ENCODE peak calls at places on chromosomes 6 and 20, in eight cellular contexts. E is thoracic aorta; O is skeletal muscle cell; G is heart right ventricle; Y is colonic mucosa; X is DND-41; Q is CD8-positive, alpha-beta memory T cell; T is GM23248. R is an unnamed sample.

GRCh38 chr6:81401970-81402690 is 350.4 kb downstream of the TENT5A start:
- DNase-seq in E (no peak), O (no peak), G (no peak), Y (no peak), X (no peak), Q (no peak), T (peak), R (no peak)

GRCh38 chr6:9523462-9523861 is 891.4 kb downstream of the TFAP2A start:
- DNase-seq in E (no peak), O (peak), G (no peak), Y (no peak), X (no peak), Q (no peak), T (peak), R (no peak)

GRCh38 chr6:40308533-40309306 is 278.4 kb downstream of the LRFN2 start:
- DNase-seq in E (peak), O (no peak), G (peak), Y (peak), X (peak), Q (no peak), T (peak), R (peak)

GRCh38 chr6:169803291-169803811 is 51.9 kb downstream of the ERMARD start:
- DNase-seq in E (no peak), O (no peak), G (no peak), Y (peak), X (peak), Q (no peak), T (no peak), R (peak)

GRCh38 chr6:136784910-136785746 is 7.1 kb downstream of the MAP3K5 start:
- DNase-seq in E (no peak), O (no peak), G (peak), Y (no peak), X (no peak), Q (peak), T (no peak), R (no peak)

GRCh38 chr20:52585333-52585732 is 386.8 kb upstream of the TSHZ2 start:
- DNase-seq in E (no peak), O (no peak), G (no peak), Y (no peak), X (no peak), Q (no peak), T (no peak), R (no peak)

GRCh38 chr6:83536034-83536646 is 23.8 kb downstream of the PRSS35 start:
- DNase-seq in E (no peak), O (no peak), G (no peak), Y (peak), X (peak), Q (no peak), T (peak), R (peak)

GRCh38 chr6:111171577-111172400 is 84.5 kb downstream of the SLC16A10 start:
- DNase-seq in E (no peak), O (no peak), G (no peak), Y (no peak), X (no peak), Q (no peak), T (no peak), R (no peak)

GRCh38 chr6:13485303-13485702 is 2.1 kb downstream of the GFOD1 start:
- DNase-seq in E (no peak), O (no peak), G (no peak), Y (no peak), X (no peak), Q (no peak), T (no peak), R (no peak)

GRCh38 chr6:82987951-82988350 is 77.7 kb downstream of the UBE3D start:
- DNase-seq in E (no peak), O (no peak), G (no peak), Y (no peak), X (no peak), Q (no peak), T (peak), R (no peak)

DNA sequence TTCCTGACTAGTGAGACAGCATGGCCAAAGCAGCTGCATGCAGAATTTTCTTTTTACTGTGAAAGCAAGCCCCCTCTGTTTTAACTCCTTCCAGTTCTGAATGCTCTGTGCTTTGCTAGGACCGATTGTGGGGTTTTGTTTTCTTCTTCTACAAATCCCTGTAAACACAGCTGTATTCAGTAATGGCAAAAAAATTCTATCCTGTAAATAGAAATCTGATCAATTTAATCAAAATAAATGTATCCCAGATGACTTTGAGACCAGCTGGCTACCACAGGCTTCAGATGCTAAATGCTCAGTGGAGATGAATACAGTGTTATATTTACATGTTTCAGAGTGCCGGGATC is 149.4 kb downstream of the PRL start:
- DNase-seq in E (no peak), O (no peak), G (no peak), Y (no peak), X (no peak), Q (no peak), T (no peak), R (no peak)
- H3K4me3 ChIP-seq in E (no peak), O (peak), G (peak), Y (no peak), X (peak), Q (no peak), T (peak), R (peak)

DNA sequence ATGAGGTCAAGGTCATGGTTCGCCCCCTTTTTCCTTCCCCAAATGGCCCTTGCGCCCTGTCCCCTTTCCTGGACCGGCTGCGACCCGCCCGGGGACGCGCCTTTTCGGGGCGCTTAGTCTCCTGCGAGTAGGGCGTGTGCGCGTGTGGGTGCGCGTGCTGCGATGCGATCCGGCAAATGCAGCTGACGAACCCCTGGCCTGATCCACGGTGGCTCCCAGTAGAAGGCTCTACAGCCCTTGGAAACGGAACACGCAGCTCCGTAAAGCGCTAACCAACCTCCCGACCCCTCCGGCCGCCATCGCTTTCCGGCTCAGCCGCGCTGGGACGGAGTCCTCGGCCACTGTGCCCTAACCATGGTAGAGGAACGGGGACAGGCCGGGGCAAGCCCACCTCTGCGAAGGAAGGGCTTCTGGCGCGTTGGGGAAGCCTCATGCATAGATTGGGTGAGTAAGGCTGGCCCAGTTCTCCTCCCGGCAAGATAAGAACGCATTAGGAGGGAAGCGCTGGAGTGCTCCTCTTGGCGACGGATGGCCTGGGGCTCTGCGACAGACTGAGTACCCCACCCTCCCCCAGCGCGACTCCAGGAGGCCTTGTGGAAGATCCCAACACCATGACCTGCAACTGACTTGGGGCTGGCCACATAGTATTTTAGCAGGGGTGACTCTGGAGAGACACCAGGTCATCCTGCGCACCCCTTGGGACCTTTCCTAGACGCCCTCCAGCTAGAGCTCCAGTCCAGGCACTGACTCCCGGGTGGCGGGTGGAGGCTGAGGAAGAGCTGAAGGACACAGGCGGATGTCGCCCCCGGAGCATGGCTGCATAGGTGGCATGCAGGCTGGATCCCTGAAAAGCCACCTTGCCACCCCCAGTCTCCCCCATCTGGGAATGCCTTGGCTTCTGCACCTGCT is 1.1 kb upstream of the SLC4A11 start:
- DNase-seq in E (no peak), O (no peak), G (no peak), Y (no peak), X (no peak), Q (no peak), T (peak), R (no peak)
- H3K4me3 ChIP-seq in E (peak), O (peak), G (peak), Y (peak), X (no peak), Q (peak), T (peak), R (peak)

DNA sequence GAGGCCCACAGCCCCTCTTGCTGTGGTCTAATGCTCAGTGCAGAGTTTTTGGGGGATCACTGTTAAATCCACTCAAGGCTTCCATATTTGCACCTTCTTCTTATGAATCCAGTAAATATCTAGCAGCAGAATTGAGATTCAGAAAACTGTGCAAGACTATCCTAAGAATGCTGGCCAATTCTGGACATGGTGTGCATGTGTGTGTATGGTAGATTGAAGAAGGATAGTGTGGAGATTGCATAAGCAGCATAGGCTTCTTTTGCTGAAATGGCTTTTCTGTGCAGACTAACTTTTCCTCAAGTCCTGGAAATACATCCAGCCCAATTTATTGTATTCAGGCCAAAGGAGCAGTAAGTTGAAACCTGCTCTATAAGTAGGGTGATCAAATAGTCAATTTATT is 39.7 kb downstream of the FBXO9 start:
- DNase-seq in E (no peak), O (no peak), G (no peak), Y (no peak), X (no peak), Q (no peak), T (no peak), R (no peak)
- H3K4me3 ChIP-seq in E (no peak), O (no peak), G (no peak), Y (no peak), X (no peak), Q (no peak), T (no peak), R (no peak)

DNA sequence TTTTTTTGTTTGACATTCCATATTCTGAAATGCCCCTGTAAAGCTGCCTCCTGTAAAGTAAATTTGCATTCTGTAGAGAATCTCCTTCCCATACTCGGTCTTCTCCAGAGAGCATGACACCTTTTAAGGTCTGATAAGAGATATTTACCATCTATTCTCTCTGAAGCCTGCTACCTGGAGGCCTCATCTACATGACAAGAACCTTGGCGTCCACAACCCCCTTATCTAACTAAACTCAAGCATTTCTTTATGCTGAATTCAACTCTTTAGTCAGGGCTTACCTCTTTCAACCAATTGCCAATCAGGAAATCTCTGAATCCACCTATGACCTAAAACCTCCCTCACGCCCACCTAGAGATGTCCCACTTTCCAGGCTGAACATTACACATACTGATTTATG is 51.6 kb downstream of the FAM184A start:
- DNase-seq in E (no peak), O (no peak), G (no peak), Y (no peak), X (no peak), Q (no peak), T (no peak), R (no peak)
- H3K4me3 ChIP-seq in E (no peak), O (no peak), G (no peak), Y (no peak), X (no peak), Q (no peak), T (no peak), R (no peak)

GRCh38 chr6:37783025-37783825 is 36.3 kb upstream of the ZFAND3 start:
- DNase-seq in E (no peak), O (no peak), G (no peak), Y (no peak), X (no peak), Q (no peak), T (peak), R (no peak)

GRCh38 chr6:37785688-37786270 is 33.7 kb upstream of the ZFAND3 start:
- DNase-seq in E (no peak), O (no peak), G (no peak), Y (no peak), X (no peak), Q (no peak), T (peak), R (no peak)

GRCh38 chr6:37785002-37785687 is 34.4 kb upstream of the ZFAND3 start:
- DNase-seq in E (no peak), O (no peak), G (no peak), Y (no peak), X (no peak), Q (no peak), T (no peak), R (no peak)

GRCh38 chr6:37783831-37784584 is 35.5 kb upstream of the ZFAND3 start:
- DNase-seq in E (no peak), O (no peak), G (peak), Y (no peak), X (no peak), Q (no peak), T (peak), R (no peak)

GRCh38 chr6:37784585-37784967 is 35.0 kb upstream of the ZFAND3 start:
- DNase-seq in E (no peak), O (no peak), G (no peak), Y (no peak), X (no peak), Q (no peak), T (peak), R (no peak)
- H3K4me3 ChIP-seq in E (peak), O (no peak), G (peak), Y (peak), X (no peak), Q (no peak), T (peak), R (no peak)

GRCh38 chr6:107822154-107823046 is 1.7 kb downstream of the SCML4 start:
- DNase-seq in E (no peak), O (no peak), G (no peak), Y (no peak), X (peak), Q (peak), T (no peak), R (no peak)
- H3K4me3 ChIP-seq in E (peak), O (no peak), G (no peak), Y (no peak), X (peak), Q (peak), T (no peak), R (no peak)

GRCh38 chr6:90297124-90297865 is 652 bp upstream of the BACH2 start:
- DNase-seq in E (no peak), O (no peak), G (no peak), Y (no peak), X (no peak), Q (no peak), T (no peak), R (no peak)
- H3K4me3 ChIP-seq in E (peak), O (peak), G (peak), Y (peak), X (no peak), Q (no peak), T (peak), R (peak)

GRCh38 chr6:15818491-15818890 is 155.7 kb upstream of the DTNBP1 start:
- DNase-seq in E (no peak), O (no peak), G (no peak), Y (no peak), X (no peak), Q (no peak), T (no peak), R (no peak)

GRCh38 chr6:15818044-15818443 is 155.2 kb upstream of the DTNBP1 start:
- DNase-seq in E (no peak), O (no peak), G (no peak), Y (no peak), X (no peak), Q (no peak), T (no peak), R (no peak)

GRCh38 chr6:15817100-15817499 is 154.3 kb upstream of the DTNBP1 start:
- DNase-seq in E (no peak), O (no peak), G (no peak), Y (no peak), X (no peak), Q (no peak), T (no peak), R (no peak)

GRCh38 chr6:15819226-15819625 is 156.4 kb upstream of the DTNBP1 start:
- DNase-seq in E (no peak), O (no peak), G (no peak), Y (no peak), X (no peak), Q (no peak), T (no peak), R (no peak)

GRCh38 chr6:15816661-15817060 is 153.8 kb upstream of the DTNBP1 start:
- DNase-seq in E (no peak), O (no peak), G (no peak), Y (no peak), X (no peak), Q (no peak), T (no peak), R (no peak)
- H3K4me3 ChIP-seq in E (no peak), O (no peak), G (no peak), Y (no peak), X (no peak), Q (no peak), T (no peak), R (no peak)

GRCh38 chr6:44074383-44075136 is 52.7 kb downstream of the MRPL14 start:
- DNase-seq in E (peak), O (no peak), G (peak), Y (peak), X (peak), Q (peak), T (peak), R (peak)
- H3K4me3 ChIP-seq in E (peak), O (no peak), G (peak), Y (no peak), X (no peak), Q (peak), T (peak), R (peak)

DNA sequence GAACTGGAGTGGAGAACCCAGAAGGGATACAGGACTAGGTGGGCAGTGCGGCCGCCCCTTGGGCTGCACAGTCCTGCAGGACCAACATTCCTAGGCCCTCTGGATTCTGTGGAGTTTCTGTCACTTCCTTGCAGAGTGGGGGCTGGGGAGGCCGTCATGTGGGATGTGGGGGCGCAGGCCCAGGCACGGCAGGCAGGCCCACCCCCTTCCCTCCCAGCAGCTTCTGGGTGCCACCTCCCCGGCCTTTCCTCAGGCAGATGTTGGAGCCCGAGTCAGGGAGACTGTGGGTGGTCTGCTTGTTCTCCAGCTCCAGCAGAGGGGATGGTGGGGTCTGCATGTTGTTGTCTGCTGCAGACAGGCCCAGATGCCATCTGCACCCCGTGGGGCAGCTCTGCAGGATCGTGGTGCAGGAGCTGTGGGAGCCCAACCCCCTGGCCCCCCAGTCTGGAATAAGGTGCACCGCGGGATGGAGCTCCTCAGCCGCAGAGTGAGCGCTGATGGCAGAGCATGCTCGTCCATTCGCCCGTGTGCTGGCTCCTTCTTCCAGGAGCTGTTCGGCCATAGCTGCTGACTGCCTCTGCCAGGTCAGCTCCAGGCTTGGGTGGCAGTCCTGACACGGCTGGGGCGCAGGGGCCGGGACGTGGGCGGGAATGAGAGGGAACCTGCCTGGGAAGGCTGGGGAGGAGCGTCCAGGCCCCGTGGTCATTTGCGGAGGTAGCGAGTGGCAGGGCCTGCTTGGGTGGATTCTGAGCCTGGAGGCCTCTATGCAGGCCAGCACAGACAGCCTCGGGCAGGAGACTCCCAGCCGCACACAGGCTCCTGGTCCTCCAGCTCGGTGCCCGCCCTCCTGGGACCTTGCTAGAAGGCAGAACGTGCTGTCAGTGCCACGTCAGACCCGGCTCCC is 18.1 kb downstream of the SLC17A9 start:
- DNase-seq in E (no peak), O (no peak), G (no peak), Y (no peak), X (no peak), Q (no peak), T (peak), R (no peak)
- H3K4me3 ChIP-seq in E (no peak), O (no peak), G (no peak), Y (no peak), X (no peak), Q (no peak), T (no peak), R (no peak)